ENCODE peak calls at places on chromosomes 5 and 9, in seven cellular contexts. Z is AG04449; O is globus pallidus; T is NCI-H1436 treated with DMSO at 0.1 percent for 48 hours; L is NCI-H774; I is uterus; U is stimulated activated CD4-positive, alpha-beta T cell treated with anti-CD3 and anti-CD28 coated beads, Interleukin-1b, Interleukin-23, amount 100 ng/mL, for 24 hours. C is an unnamed sample.

GRCh38 chr9:32339424-32339823 is 45.0 kb upstream of the ACO1 start:
- DNase-seq in U (no peak), O (no peak), Z (no peak), L (no peak), T (no peak), I (no peak), C (no peak)

GRCh38 chr5:35971878-35972210 is 19.3 kb downstream of the UGT3A1 start:
- DNase-seq in T (no peak), Z (no peak), I (no peak), O (no peak), U (no peak), L (no peak), C (no peak)

GRCh38 chr9:129408535-129409215 is 212.2 kb downstream of the C9orf50 start:
- DNase-seq in Z (no peak), O (no peak), L (no peak), U (no peak), I (no peak), T (peak), C (no peak)

GRCh38 chr5:134647750-134648424 is 698 bp upstream of the SEC24A start:
- DNase-seq in I (peak), Z (peak), L (no peak), O (peak), U (peak), T (no peak), C (no peak)

GRCh38 chr5:143646961-143647360 is 165.0 kb upstream of the HMHB1 start:
- DNase-seq in U (no peak), O (no peak), T (no peak), L (peak), Z (no peak), I (no peak), C (no peak)

GRCh38 chr9:114746591-114746990 is 59.2 kb downstream of the TNFSF15 start:
- DNase-seq in U (no peak), I (no peak), T (no peak), Z (no peak), O (no peak), L (no peak), C (no peak)

GRCh38 chr5:173291722-173292658 is 36.2 kb downstream of the STC2 start:
- DNase-seq in L (no peak), I (no peak), T (no peak), Z (no peak), U (no peak), O (no peak), C (no peak)

GRCh38 chr5:989961-990530 is 18.6 kb upstream of the NKD2 start:
- DNase-seq in T (no peak), O (peak), U (no peak), L (no peak), Z (no peak), I (peak), C (peak)

GRCh38 chr5:109143001-109143400 is 266.8 kb downstream of the PJA2 start:
- DNase-seq in O (no peak), L (no peak), Z (no peak), I (no peak), U (no peak), T (no peak), C (no peak)

GRCh38 chr9:99725852-99726251 is 95.8 kb upstream of the NR4A3 start:
- DNase-seq in O (no peak), Z (no peak), I (no peak), U (no peak), L (no peak), T (no peak), C (no peak)

GRCh38 chr9:32701321-32702022 is 66.0 kb upstream of the TAF1L start:
- DNase-seq in O (no peak), L (no peak), T (no peak), I (no peak), Z (no peak), U (no peak), C (no peak)

GRCh38 chr5:135693371-135693955 is 114.7 kb upstream of the CXCL14 start:
- DNase-seq in I (no peak), U (no peak), L (no peak), O (no peak), Z (no peak), T (no peak), C (no peak)

GRCh38 chr9:69155341-69156030 is 18.6 kb upstream of the TJP2 start:
- DNase-seq in Z (no peak), U (no peak), L (no peak), I (no peak), O (no peak), T (no peak), C (no peak)

GRCh38 chr5:115309751-115310370 is 13.4 kb upstream of the CCDC112 start:
- DNase-seq in T (no peak), U (no peak), L (peak), O (peak), Z (no peak), I (no peak), C (no peak)

GRCh38 chr9:129868571-129869486 is 33.6 kb downstream of the USP20 start:
- DNase-seq in O (no peak), L (no peak), Z (no peak), U (no peak), T (no peak), I (no peak), C (no peak)

GRCh38 chr9:36698984-36699383 is 126.3 kb downstream of the MELK start:
- DNase-seq in I (no peak), O (no peak), L (no peak), T (no peak), U (no peak), Z (no peak), C (no peak)

GRCh38 chr5:32961066-32961429 is 249.9 kb downstream of the NPR3 start:
- DNase-seq in Z (no peak), I (no peak), O (no peak), T (no peak), L (no peak), U (no peak), C (no peak)

GRCh38 chr5:2194949-2195348 is 312.2 kb upstream of the IRX4 start:
- DNase-seq in O (no peak), Z (no peak), T (no peak), U (no peak), L (no peak), I (no peak), C (no peak)

GRCh38 chr5:175246242-175246891 is 197.6 kb downstream of the DRD1 start:
- DNase-seq in O (no peak), I (peak), Z (peak), U (no peak), T (no peak), L (no peak), C (peak)